ENCODE peak calls at places on chromosomes 13 and 19, in seven cellular contexts. One of them, this sample, is unnamed.
A peak's percentile ranks its signal among the peaks of the same experiment; 100 is the strongest.

GRCh38 chr13:32253911-32254399 is 61.2 kb downstream of the ZAR1L start:
- DNase-seq in adrenal gland: no peak
- DNase-seq in T-helper 2 cell: no peak
- DNase-seq in stimulated activated naive CD4-positive, alpha-beta T cell: no peak
- DNase-seq in aorta: no peak
- DNase-seq in endodermal cell: no peak
- DNase-seq in stimulated activated CD8-positive, alpha-beta memory T cell treated with anti-CD3 and anti-CD28 coated beads, Interleukin-4, amount 100 ng/mL, for 1 hour: no peak
- DNase-seq in this sample: no peak

GRCh38 chr13:51960766-51961165 is 50.5 kb downstream of the ATP7B start:
- DNase-seq in stimulated activated naive CD4-positive, alpha-beta T cell: no peak
- DNase-seq in adrenal gland: no peak
- DNase-seq in aorta: no peak
- DNase-seq in endodermal cell: no peak
- DNase-seq in T-helper 2 cell: no peak
- DNase-seq in stimulated activated CD8-positive, alpha-beta memory T cell treated with anti-CD3 and anti-CD28 coated beads, Interleukin-4, amount 100 ng/mL, for 1 hour: no peak
- DNase-seq in this sample: no peak

GRCh38 chr13:110824901-110825300 is 90.0 kb downstream of the ANKRD10 start:
- DNase-seq in T-helper 2 cell: no peak
- DNase-seq in aorta: no peak
- DNase-seq in stimulated activated CD8-positive, alpha-beta memory T cell treated with anti-CD3 and anti-CD28 coated beads, Interleukin-4, amount 100 ng/mL, for 1 hour: no peak
- DNase-seq in adrenal gland: no peak
- DNase-seq in stimulated activated naive CD4-positive, alpha-beta T cell: no peak
- DNase-seq in endodermal cell: peak; percentile 25
- DNase-seq in this sample: no peak

GRCh38 chr13:51644649-51645048 is 60.4 kb downstream of the WDFY2 start:
- DNase-seq in stimulated activated CD8-positive, alpha-beta memory T cell treated with anti-CD3 and anti-CD28 coated beads, Interleukin-4, amount 100 ng/mL, for 1 hour: no peak
- DNase-seq in T-helper 2 cell: no peak
- DNase-seq in endodermal cell: no peak
- DNase-seq in aorta: no peak
- DNase-seq in adrenal gland: peak; percentile 59
- DNase-seq in stimulated activated naive CD4-positive, alpha-beta T cell: no peak
- DNase-seq in this sample: no peak

GRCh38 chr19:18915639-18916038 is 3.5 kb downstream of the COPE start:
- DNase-seq in endodermal cell: peak; percentile 87
- DNase-seq in stimulated activated CD8-positive, alpha-beta memory T cell treated with anti-CD3 and anti-CD28 coated beads, Interleukin-4, amount 100 ng/mL, for 1 hour: no peak
- DNase-seq in stimulated activated naive CD4-positive, alpha-beta T cell: no peak
- DNase-seq in aorta: no peak
- DNase-seq in T-helper 2 cell: peak; percentile 14
- DNase-seq in adrenal gland: peak; percentile 88
- DNase-seq in this sample: peak; percentile 80

GRCh38 chr13:27079421-27079958 is 92.1 kb downstream of the USP12 start:
- DNase-seq in adrenal gland: no peak
- DNase-seq in stimulated activated CD8-positive, alpha-beta memory T cell treated with anti-CD3 and anti-CD28 coated beads, Interleukin-4, amount 100 ng/mL, for 1 hour: no peak
- DNase-seq in aorta: no peak
- DNase-seq in stimulated activated naive CD4-positive, alpha-beta T cell: no peak
- DNase-seq in endodermal cell: peak; percentile 81
- DNase-seq in T-helper 2 cell: no peak
- DNase-seq in this sample: no peak

GRCh38 chr13:81377926-81378325 is 1037.0 kb upstream of the SPRY2 start:
- DNase-seq in endodermal cell: no peak
- DNase-seq in T-helper 2 cell: no peak
- DNase-seq in aorta: no peak
- DNase-seq in stimulated activated CD8-positive, alpha-beta memory T cell treated with anti-CD3 and anti-CD28 coated beads, Interleukin-4, amount 100 ng/mL, for 1 hour: no peak
- DNase-seq in adrenal gland: no peak
- DNase-seq in stimulated activated naive CD4-positive, alpha-beta T cell: no peak
- DNase-seq in this sample: no peak

GRCh38 chr19:28213476-28214082 is 999.4 kb downstream of the UQCRFS1 start:
- DNase-seq in T-helper 2 cell: no peak
- DNase-seq in aorta: no peak
- DNase-seq in stimulated activated naive CD4-positive, alpha-beta T cell: no peak
- DNase-seq in stimulated activated CD8-positive, alpha-beta memory T cell treated with anti-CD3 and anti-CD28 coated beads, Interleukin-4, amount 100 ng/mL, for 1 hour: no peak
- DNase-seq in endodermal cell: no peak
- DNase-seq in adrenal gland: peak; percentile 33
- DNase-seq in this sample: peak; percentile 22

GRCh38 chr19:4337906-4338440 is 654 bp downstream of the STAP2 start:
- DNase-seq in T-helper 2 cell: no peak
- DNase-seq in aorta: no peak
- DNase-seq in adrenal gland: peak; percentile 70
- DNase-seq in stimulated activated naive CD4-positive, alpha-beta T cell: no peak
- DNase-seq in stimulated activated CD8-positive, alpha-beta memory T cell treated with anti-CD3 and anti-CD28 coated beads, Interleukin-4, amount 100 ng/mL, for 1 hour: no peak
- DNase-seq in endodermal cell: peak; percentile 65
- DNase-seq in this sample: no peak

GRCh38 chr19:1467228-1467511 is 11.8 kb downstream of the C19orf25 start:
- DNase-seq in aorta: no peak
- DNase-seq in T-helper 2 cell: no peak
- DNase-seq in stimulated activated naive CD4-positive, alpha-beta T cell: no peak
- DNase-seq in adrenal gland: no peak
- DNase-seq in stimulated activated CD8-positive, alpha-beta memory T cell treated with anti-CD3 and anti-CD28 coated beads, Interleukin-4, amount 100 ng/mL, for 1 hour: no peak
- DNase-seq in endodermal cell: no peak
- DNase-seq in this sample: no peak

GRCh38 chr19:610071-610800 is 20.6 kb downstream of the HCN2 start:
- DNase-seq in stimulated activated naive CD4-positive, alpha-beta T cell: no peak
- DNase-seq in T-helper 2 cell: no peak
- DNase-seq in adrenal gland: no peak
- DNase-seq in stimulated activated CD8-positive, alpha-beta memory T cell treated with anti-CD3 and anti-CD28 coated beads, Interleukin-4, amount 100 ng/mL, for 1 hour: no peak
- DNase-seq in aorta: no peak
- DNase-seq in endodermal cell: no peak
- DNase-seq in this sample: no peak

GRCh38 chr13:95128045-95128643 is 173.1 kb downstream of the ABCC4 start:
- DNase-seq in T-helper 2 cell: no peak
- DNase-seq in aorta: no peak
- DNase-seq in stimulated activated CD8-positive, alpha-beta memory T cell treated with anti-CD3 and anti-CD28 coated beads, Interleukin-4, amount 100 ng/mL, for 1 hour: no peak
- DNase-seq in stimulated activated naive CD4-positive, alpha-beta T cell: no peak
- DNase-seq in endodermal cell: no peak
- DNase-seq in adrenal gland: no peak
- DNase-seq in this sample: no peak

GRCh38 chr13:97716746-97717145 is 236.7 kb upstream of the IPO5 start:
- DNase-seq in T-helper 2 cell: no peak
- DNase-seq in stimulated activated CD8-positive, alpha-beta memory T cell treated with anti-CD3 and anti-CD28 coated beads, Interleukin-4, amount 100 ng/mL, for 1 hour: no peak
- DNase-seq in endodermal cell: no peak
- DNase-seq in adrenal gland: no peak
- DNase-seq in stimulated activated naive CD4-positive, alpha-beta T cell: no peak
- DNase-seq in aorta: no peak
- DNase-seq in this sample: no peak

GRCh38 chr19:17581211-17581874 is 25.9 kb downstream of the COLGALT1 start:
- DNase-seq in endodermal cell: no peak
- DNase-seq in stimulated activated CD8-positive, alpha-beta memory T cell treated with anti-CD3 and anti-CD28 coated beads, Interleukin-4, amount 100 ng/mL, for 1 hour: no peak
- DNase-seq in stimulated activated naive CD4-positive, alpha-beta T cell: no peak
- DNase-seq in adrenal gland: no peak
- DNase-seq in T-helper 2 cell: no peak
- DNase-seq in aorta: no peak
- DNase-seq in this sample: no peak

GRCh38 chr19:1672038-1672768 is 19.8 kb upstream of the TCF3 start:
- DNase-seq in aorta: peak; percentile 86
- DNase-seq in T-helper 2 cell: peak; percentile 39
- DNase-seq in stimulated activated CD8-positive, alpha-beta memory T cell treated with anti-CD3 and anti-CD28 coated beads, Interleukin-4, amount 100 ng/mL, for 1 hour: no peak
- DNase-seq in stimulated activated naive CD4-positive, alpha-beta T cell: peak; percentile 18
- DNase-seq in adrenal gland: no peak
- DNase-seq in endodermal cell: peak; percentile 72
- DNase-seq in this sample: peak; percentile 86

GRCh38 chr13:29435125-29435911 is 160.2 kb downstream of the SLC7A1 start:
- DNase-seq in adrenal gland: no peak
- DNase-seq in endodermal cell: no peak
- DNase-seq in stimulated activated CD8-positive, alpha-beta memory T cell treated with anti-CD3 and anti-CD28 coated beads, Interleukin-4, amount 100 ng/mL, for 1 hour: no peak
- DNase-seq in T-helper 2 cell: no peak
- DNase-seq in aorta: no peak
- DNase-seq in stimulated activated naive CD4-positive, alpha-beta T cell: no peak
- DNase-seq in this sample: peak; percentile 20

GRCh38 chr13:79936368-79937136 is 404.4 kb downstream of the SPRY2 start:
- DNase-seq in T-helper 2 cell: no peak
- DNase-seq in stimulated activated CD8-positive, alpha-beta memory T cell treated with anti-CD3 and anti-CD28 coated beads, Interleukin-4, amount 100 ng/mL, for 1 hour: no peak
- DNase-seq in aorta: peak; percentile 39
- DNase-seq in adrenal gland: no peak
- DNase-seq in stimulated activated naive CD4-positive, alpha-beta T cell: no peak
- DNase-seq in endodermal cell: no peak
- DNase-seq in this sample: peak; percentile 61

GRCh38 chr19:28396259-28396940 is 816.6 kb downstream of the UQCRFS1 start:
- DNase-seq in T-helper 2 cell: no peak
- DNase-seq in endodermal cell: no peak
- DNase-seq in aorta: no peak
- DNase-seq in stimulated activated naive CD4-positive, alpha-beta T cell: no peak
- DNase-seq in stimulated activated CD8-positive, alpha-beta memory T cell treated with anti-CD3 and anti-CD28 coated beads, Interleukin-4, amount 100 ng/mL, for 1 hour: no peak
- DNase-seq in adrenal gland: no peak
- DNase-seq in this sample: no peak

GRCh38 chr19:628168-628567 is 5.2 kb downstream of the POLRMT start:
- DNase-seq in T-helper 2 cell: no peak
- DNase-seq in stimulated activated naive CD4-positive, alpha-beta T cell: peak; percentile 10
- DNase-seq in endodermal cell: peak; percentile 85
- DNase-seq in aorta: no peak
- DNase-seq in stimulated activated CD8-positive, alpha-beta memory T cell treated with anti-CD3 and anti-CD28 coated beads, Interleukin-4, amount 100 ng/mL, for 1 hour: no peak
- DNase-seq in adrenal gland: no peak
- DNase-seq in this sample: peak; percentile 76

GRCh38 chr13:105167385-105167784 is 1368.1 kb downstream of the EFNB2 start:
- DNase-seq in T-helper 2 cell: no peak
- DNase-seq in endodermal cell: no peak
- DNase-seq in stimulated activated naive CD4-positive, alpha-beta T cell: no peak
- DNase-seq in adrenal gland: no peak
- DNase-seq in stimulated activated CD8-positive, alpha-beta memory T cell treated with anti-CD3 and anti-CD28 coated beads, Interleukin-4, amount 100 ng/mL, for 1 hour: no peak
- DNase-seq in aorta: no peak
- DNase-seq in this sample: no peak

GRCh38 chr13:51770160-51770559 is 33.8 kb downstream of the DHRS12 start:
- DNase-seq in stimulated activated CD8-positive, alpha-beta memory T cell treated with anti-CD3 and anti-CD28 coated beads, Interleukin-4, amount 100 ng/mL, for 1 hour: no peak
- DNase-seq in T-helper 2 cell: no peak
- DNase-seq in stimulated activated naive CD4-positive, alpha-beta T cell: no peak
- DNase-seq in endodermal cell: peak; percentile 35
- DNase-seq in aorta: no peak
- DNase-seq in adrenal gland: no peak
- DNase-seq in this sample: no peak

GRCh38 chr13:23715762-23716235 is 145.6 kb downstream of the TNFRSF19 start:
- DNase-seq in stimulated activated naive CD4-positive, alpha-beta T cell: no peak
- DNase-seq in endodermal cell: peak; percentile 86
- DNase-seq in adrenal gland: no peak
- DNase-seq in T-helper 2 cell: no peak
- DNase-seq in aorta: no peak
- DNase-seq in stimulated activated CD8-positive, alpha-beta memory T cell treated with anti-CD3 and anti-CD28 coated beads, Interleukin-4, amount 100 ng/mL, for 1 hour: no peak
- DNase-seq in this sample: no peak

GRCh38 chr19:8505680-8506401 is 3.4 kb upstream of the PRAM1 start:
- DNase-seq in endodermal cell: peak; percentile 94
- DNase-seq in stimulated activated CD8-positive, alpha-beta memory T cell treated with anti-CD3 and anti-CD28 coated beads, Interleukin-4, amount 100 ng/mL, for 1 hour: peak; percentile 35
- DNase-seq in adrenal gland: peak; percentile 80
- DNase-seq in stimulated activated naive CD4-positive, alpha-beta T cell: peak; percentile 46
- DNase-seq in aorta: peak; percentile 93
- DNase-seq in T-helper 2 cell: peak; percentile 64
- DNase-seq in this sample: peak; percentile 98

GRCh38 chr19:10294368-10294697 is 4.6 kb downstream of the ICAM5 start:
- DNase-seq in adrenal gland: no peak
- DNase-seq in stimulated activated CD8-positive, alpha-beta memory T cell treated with anti-CD3 and anti-CD28 coated beads, Interleukin-4, amount 100 ng/mL, for 1 hour: no peak
- DNase-seq in endodermal cell: peak; percentile 88
- DNase-seq in stimulated activated naive CD4-positive, alpha-beta T cell: no peak
- DNase-seq in aorta: no peak
- DNase-seq in T-helper 2 cell: no peak
- DNase-seq in this sample: no peak

GRCh38 chr13:40652588-40652940 is 13.9 kb downstream of the FOXO1 start:
- DNase-seq in T-helper 2 cell: no peak
- DNase-seq in aorta: no peak
- DNase-seq in stimulated activated CD8-positive, alpha-beta memory T cell treated with anti-CD3 and anti-CD28 coated beads, Interleukin-4, amount 100 ng/mL, for 1 hour: no peak
- DNase-seq in endodermal cell: no peak
- DNase-seq in stimulated activated naive CD4-positive, alpha-beta T cell: no peak
- DNase-seq in adrenal gland: no peak
- DNase-seq in this sample: no peak

GRCh38 chr13:79995334-79995733 is 345.6 kb downstream of the SPRY2 start:
- DNase-seq in adrenal gland: no peak
- DNase-seq in stimulated activated CD8-positive, alpha-beta memory T cell treated with anti-CD3 and anti-CD28 coated beads, Interleukin-4, amount 100 ng/mL, for 1 hour: no peak
- DNase-seq in aorta: no peak
- DNase-seq in stimulated activated naive CD4-positive, alpha-beta T cell: no peak
- DNase-seq in T-helper 2 cell: no peak
- DNase-seq in endodermal cell: no peak
- DNase-seq in this sample: no peak

GRCh38 chr19:29926031-29926430 is 16.0 kb upstream of the URI1 start:
- DNase-seq in adrenal gland: no peak
- DNase-seq in stimulated activated CD8-positive, alpha-beta memory T cell treated with anti-CD3 and anti-CD28 coated beads, Interleukin-4, amount 100 ng/mL, for 1 hour: no peak
- DNase-seq in aorta: no peak
- DNase-seq in T-helper 2 cell: no peak
- DNase-seq in endodermal cell: no peak
- DNase-seq in stimulated activated naive CD4-positive, alpha-beta T cell: no peak
- DNase-seq in this sample: no peak

GRCh38 chr13:108155185-108156106 is 59.9 kb downstream of the LIG4 start:
- DNase-seq in adrenal gland: peak; percentile 45
- DNase-seq in stimulated activated CD8-positive, alpha-beta memory T cell treated with anti-CD3 and anti-CD28 coated beads, Interleukin-4, amount 100 ng/mL, for 1 hour: peak; percentile 3
- DNase-seq in endodermal cell: peak; percentile 83
- DNase-seq in aorta: no peak
- DNase-seq in T-helper 2 cell: peak; percentile 43
- DNase-seq in stimulated activated naive CD4-positive, alpha-beta T cell: peak; percentile 27
- DNase-seq in this sample: peak; percentile 55

GRCh38 chr19:34347561-34348165 is 17.3 kb upstream of the GPI start:
- DNase-seq in stimulated activated naive CD4-positive, alpha-beta T cell: no peak
- DNase-seq in endodermal cell: no peak
- DNase-seq in stimulated activated CD8-positive, alpha-beta memory T cell treated with anti-CD3 and anti-CD28 coated beads, Interleukin-4, amount 100 ng/mL, for 1 hour: no peak
- DNase-seq in adrenal gland: no peak
- DNase-seq in T-helper 2 cell: no peak
- DNase-seq in aorta: peak; percentile 65
- DNase-seq in this sample: no peak

GRCh38 chr13:96993660-96994029 is 631 bp downstream of the OXGR1 start:
- DNase-seq in stimulated activated CD8-positive, alpha-beta memory T cell treated with anti-CD3 and anti-CD28 coated beads, Interleukin-4, amount 100 ng/mL, for 1 hour: no peak
- DNase-seq in aorta: no peak
- DNase-seq in endodermal cell: no peak
- DNase-seq in adrenal gland: no peak
- DNase-seq in T-helper 2 cell: no peak
- DNase-seq in stimulated activated naive CD4-positive, alpha-beta T cell: no peak
- DNase-seq in this sample: peak; percentile 22

GRCh38 chr13:42041017-42041683 is 7.3 kb upstream of the DGKH start:
- DNase-seq in stimulated activated CD8-positive, alpha-beta memory T cell treated with anti-CD3 and anti-CD28 coated beads, Interleukin-4, amount 100 ng/mL, for 1 hour: no peak
- DNase-seq in aorta: peak; percentile 84
- DNase-seq in T-helper 2 cell: no peak
- DNase-seq in endodermal cell: peak; percentile 81
- DNase-seq in adrenal gland: peak; percentile 42
- DNase-seq in stimulated activated naive CD4-positive, alpha-beta T cell: no peak
- DNase-seq in this sample: peak; percentile 76

GRCh38 chr19:39858541-39858940 is 12.4 kb upstream of the FBL start:
- DNase-seq in adrenal gland: no peak
- DNase-seq in stimulated activated CD8-positive, alpha-beta memory T cell treated with anti-CD3 and anti-CD28 coated beads, Interleukin-4, amount 100 ng/mL, for 1 hour: no peak
- DNase-seq in T-helper 2 cell: no peak
- DNase-seq in stimulated activated naive CD4-positive, alpha-beta T cell: no peak
- DNase-seq in endodermal cell: peak; percentile 82
- DNase-seq in aorta: no peak
- DNase-seq in this sample: no peak

GRCh38 chr19:33399081-33399744 is 25.7 kb downstream of the CEBPG start:
- DNase-seq in stimulated activated naive CD4-positive, alpha-beta T cell: no peak
- DNase-seq in adrenal gland: peak; percentile 14
- DNase-seq in endodermal cell: no peak
- DNase-seq in T-helper 2 cell: no peak
- DNase-seq in stimulated activated CD8-positive, alpha-beta memory T cell treated with anti-CD3 and anti-CD28 coated beads, Interleukin-4, amount 100 ng/mL, for 1 hour: no peak
- DNase-seq in aorta: peak; percentile 75
- DNase-seq in this sample: no peak

GRCh38 chr19:17339088-17339741 is 1.9 kb downstream of the GTPBP3 start:
- DNase-seq in adrenal gland: peak; percentile 37
- DNase-seq in endodermal cell: peak; percentile 92
- DNase-seq in T-helper 2 cell: peak; percentile 34
- DNase-seq in aorta: peak; percentile 78
- DNase-seq in stimulated activated CD8-positive, alpha-beta memory T cell treated with anti-CD3 and anti-CD28 coated beads, Interleukin-4, amount 100 ng/mL, for 1 hour: no peak
- DNase-seq in stimulated activated naive CD4-positive, alpha-beta T cell: peak; percentile 22
- DNase-seq in this sample: peak; percentile 63

GRCh38 chr19:55579766-55580621 is 654 bp downstream of the ZNF579 start:
- DNase-seq in stimulated activated CD8-positive, alpha-beta memory T cell treated with anti-CD3 and anti-CD28 coated beads, Interleukin-4, amount 100 ng/mL, for 1 hour: no peak
- DNase-seq in T-helper 2 cell: no peak
- DNase-seq in endodermal cell: peak; percentile 74
- DNase-seq in adrenal gland: no peak
- DNase-seq in aorta: no peak
- DNase-seq in stimulated activated naive CD4-positive, alpha-beta T cell: no peak
- DNase-seq in this sample: peak; percentile 77

GRCh38 chr13:94110011-94110410 is 369.5 kb downstream of the DCT start:
- DNase-seq in endodermal cell: no peak
- DNase-seq in stimulated activated naive CD4-positive, alpha-beta T cell: no peak
- DNase-seq in aorta: no peak
- DNase-seq in adrenal gland: no peak
- DNase-seq in T-helper 2 cell: no peak
- DNase-seq in stimulated activated CD8-positive, alpha-beta memory T cell treated with anti-CD3 and anti-CD28 coated beads, Interleukin-4, amount 100 ng/mL, for 1 hour: no peak
- DNase-seq in this sample: no peak

GRCh38 chr13:85982102-85982501 is 182.9 kb upstream of the SLITRK6 start:
- DNase-seq in adrenal gland: no peak
- DNase-seq in aorta: no peak
- DNase-seq in T-helper 2 cell: no peak
- DNase-seq in stimulated activated naive CD4-positive, alpha-beta T cell: no peak
- DNase-seq in endodermal cell: no peak
- DNase-seq in stimulated activated CD8-positive, alpha-beta memory T cell treated with anti-CD3 and anti-CD28 coated beads, Interleukin-4, amount 100 ng/mL, for 1 hour: no peak
- DNase-seq in this sample: no peak

GRCh38 chr19:1516395-1516753 is 3.6 kb upstream of the ADAMTSL5 start:
- DNase-seq in adrenal gland: no peak
- DNase-seq in T-helper 2 cell: no peak
- DNase-seq in aorta: no peak
- DNase-seq in stimulated activated naive CD4-positive, alpha-beta T cell: no peak
- DNase-seq in stimulated activated CD8-positive, alpha-beta memory T cell treated with anti-CD3 and anti-CD28 coated beads, Interleukin-4, amount 100 ng/mL, for 1 hour: no peak
- DNase-seq in endodermal cell: no peak
- DNase-seq in this sample: no peak